ENCODE peak calls at places on chromosomes 3 and 15, in six cellular contexts. Z, D, L, B, Y and Q are unnamed samples.

GRCh38 chr15:35627696-35628095 is 81.7 kb upstream of the DPH6 start:
- DNase-seq in Y (no peak), D (no peak), B (no peak), L (no peak), Z (no peak), Q (no peak)

GRCh38 chr3:151347432-151347831 is 18.1 kb upstream of the P2RY13 start:
- DNase-seq in Y (no peak), D (no peak), B (no peak), L (no peak), Z (no peak), Q (no peak)

GRCh38 chr15:42826251-42826890 is 89.4 kb upstream of the CDAN1 start:
- DNase-seq in D (no peak), L (no peak), Z (no peak), Y (no peak), B (no peak), Q (no peak)

GRCh38 chr15:90189781-90190467 is 11.2 kb upstream of the SEMA4B start:
- DNase-seq in Z (no peak), Y (no peak), D (no peak), L (no peak), B (no peak), Q (no peak)

GRCh38 chr3:136473716-136474326 is 223.7 kb downstream of the PCCB start:
- DNase-seq in D (peak), B (peak), Y (peak), Z (no peak), L (peak), Q (no peak)

GRCh38 chr15:65286069-65286703 is 497 bp downstream of the PARP16 start:
- DNase-seq in L (no peak), Z (no peak), Y (no peak), D (no peak), B (no peak), Q (no peak)

GRCh38 chr3:8416965-8417364 is 84.7 kb upstream of the LMCD1 start:
- DNase-seq in B (peak), Z (no peak), Y (peak), D (peak), L (peak), Q (no peak)

GRCh38 chr15:100338971-100339444 is 2.8 kb downstream of the ADAMTS17 start:
- DNase-seq in B (peak), Y (peak), Z (no peak), L (peak), D (peak), Q (peak)

GRCh38 chr15:75349851-75350588 is 3.2 kb downstream of the NEIL1 start:
- DNase-seq in B (no peak), Z (no peak), D (no peak), Y (no peak), L (no peak), Q (no peak)

GRCh38 chr15:38577405-38577987 is 12.9 kb upstream of the RASGRP1 start:
- DNase-seq in B (no peak), D (no peak), L (no peak), Z (no peak), Y (no peak), Q (no peak)

GRCh38 chr3:183692436-183692835 is 5.2 kb upstream of the YEATS2 start:
- DNase-seq in D (no peak), Y (no peak), Z (no peak), L (no peak), B (no peak), Q (no peak)

GRCh38 chr3:102979682-102980378 is 545.0 kb downstream of the ZPLD1 start:
- DNase-seq in D (peak), Z (peak), B (peak), Y (peak), L (peak), Q (no peak)

GRCh38 chr3:189638276-189639031 is 7.3 kb downstream of the TP63 start:
- DNase-seq in Y (no peak), D (no peak), Z (no peak), B (no peak), L (no peak), Q (no peak)

GRCh38 chr15:59622289-59622688 is 10.7 kb downstream of the GCNT3 start:
- DNase-seq in L (peak), Z (no peak), B (peak), Y (peak), D (peak), Q (no peak)

GRCh38 chr3:182438398-182438797 is 354.9 kb upstream of the ATP11B start:
- DNase-seq in Y (no peak), L (no peak), B (no peak), D (no peak), Z (no peak), Q (no peak)

GRCh38 chr3:198062068-198062465 is 102.0 kb downstream of the LMLN start:
- DNase-seq in B (no peak), Y (peak), Z (no peak), L (no peak), D (no peak), Q (no peak)

GRCh38 chr3:172057624-172058023 is 18.2 kb downstream of the FNDC3B start:
- DNase-seq in Y (no peak), D (no peak), Z (no peak), B (no peak), L (no peak), Q (no peak)

GRCh38 chr15:98842973-98843285 is 164.7 kb downstream of the PGPEP1L start:
- DNase-seq in B (no peak), L (no peak), Z (no peak), D (no peak), Y (no peak), Q (no peak)

GRCh38 chr3:188881954-188882641 is 289.7 kb upstream of the TPRG1 start:
- DNase-seq in Z (no peak), L (peak), Y (peak), B (peak), D (peak), Q (no peak)

GRCh38 chr15:100849021-100849831 is 30.4 kb upstream of the ALDH1A3 start:
- DNase-seq in L (peak), Z (peak), B (peak), Y (peak), D (peak), Q (no peak)

GRCh38 chr3:55175423-55175822 is 247.6 kb upstream of the LRTM1 start:
- DNase-seq in L (no peak), Y (no peak), B (no peak), Z (no peak), D (no peak), Q (no peak)

GRCh38 chr3:50302095-50303037 is 1.0 kb downstream of the HYAL1 start:
- DNase-seq in D (no peak), B (no peak), L (no peak), Z (no peak), Y (no peak), Q (no peak)
- H3K4me3 ChIP-seq in D (no peak), B (no peak), L (no peak), Z (peak), Y (no peak), Q (peak)

DNA sequence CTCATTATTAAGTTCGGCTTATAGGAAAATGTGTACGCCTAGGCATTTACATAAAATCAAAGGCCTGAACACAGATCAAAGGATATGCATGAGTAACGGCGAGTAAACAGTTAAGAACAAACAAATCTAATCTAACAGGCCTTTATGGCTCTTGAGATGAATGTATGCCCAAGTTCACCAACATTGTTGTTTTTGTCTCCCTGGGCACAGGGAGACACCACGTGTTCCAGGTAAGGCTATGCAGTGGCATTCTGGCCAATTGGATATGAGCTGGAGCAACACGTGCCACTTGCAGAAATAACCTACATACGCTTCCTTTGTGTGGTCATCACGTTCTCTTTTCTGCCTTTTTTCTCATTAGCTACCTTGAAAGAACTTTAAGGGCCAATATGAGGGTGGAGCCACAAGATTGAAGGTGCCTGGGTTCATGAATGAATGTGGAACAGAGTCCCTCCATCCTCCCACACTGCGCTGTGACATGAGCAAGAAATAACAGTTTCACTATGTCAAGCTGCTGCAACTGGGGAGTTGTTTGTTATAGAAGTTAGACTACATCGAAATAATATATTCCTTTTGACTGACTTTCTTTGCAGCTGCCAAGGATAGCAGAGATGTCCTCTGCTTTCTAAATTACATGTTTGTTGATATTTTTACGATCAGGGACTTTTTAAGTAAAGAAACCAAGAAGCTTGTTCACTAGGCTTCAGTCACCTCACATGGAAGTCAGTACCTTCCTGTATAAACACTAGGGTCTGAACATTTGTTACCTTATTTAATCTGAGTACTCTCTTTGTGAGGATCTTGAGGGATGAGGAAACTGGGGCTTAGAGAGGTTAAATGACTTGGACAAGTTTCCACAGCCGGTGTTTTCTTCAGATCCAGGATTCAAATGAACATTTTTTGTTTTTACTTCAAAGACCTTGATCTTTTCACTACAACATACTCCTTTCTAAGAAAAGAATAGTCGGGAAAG is 427.5 kb upstream of the TBL1XR1 start:
- DNase-seq in Y (no peak), B (no peak), D (no peak), L (no peak), Z (no peak), Q (no peak)
- H3K4me3 ChIP-seq in Y (no peak), B (no peak), D (no peak), L (no peak), Z (no peak), Q (no peak)

GRCh38 chr3:11698326-11699082 is 54.8 kb upstream of the VGLL4 start:
- DNase-seq in L (no peak), Y (peak), B (peak), Z (no peak), D (no peak), Q (no peak)
- H3K4me3 ChIP-seq in L (no peak), Y (no peak), B (no peak), Z (no peak), D (no peak), Q (no peak)

DNA sequence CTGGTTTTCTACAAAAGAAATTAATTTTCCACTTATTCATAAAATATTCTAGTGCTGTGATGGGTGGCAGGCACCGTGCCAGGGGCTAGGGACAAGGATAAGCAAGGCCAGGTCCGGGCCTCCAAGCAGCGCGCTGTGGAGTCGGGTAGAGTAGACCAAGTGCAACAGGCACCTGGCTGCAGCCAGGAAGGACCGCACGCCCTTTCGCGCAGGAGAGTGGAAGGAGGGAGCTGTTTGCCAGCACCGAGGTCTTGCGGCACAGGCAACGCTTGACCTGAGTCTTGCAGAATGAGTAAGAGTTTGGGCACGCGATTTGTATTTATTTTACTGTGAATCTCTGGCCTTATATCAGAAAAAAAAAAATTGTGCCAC is at the start of gene CASR:
- DNase-seq in Z (no peak), D (no peak), L (no peak), B (no peak), Y (peak), Q (no peak)
- H3K4me3 ChIP-seq in Z (no peak), D (no peak), L (no peak), B (no peak), Y (no peak), Q (peak)

GRCh38 chr3:114685053-114685630 is 391.3 kb downstream of the TIGIT start:
- DNase-seq in B (no peak), Z (no peak), Y (peak), L (no peak), D (no peak), Q (no peak)

GRCh38 chr3:114675104-114675503 is 381.3 kb downstream of the TIGIT start:
- DNase-seq in B (peak), Z (no peak), D (no peak), Y (peak), L (peak), Q (no peak)

DNA sequence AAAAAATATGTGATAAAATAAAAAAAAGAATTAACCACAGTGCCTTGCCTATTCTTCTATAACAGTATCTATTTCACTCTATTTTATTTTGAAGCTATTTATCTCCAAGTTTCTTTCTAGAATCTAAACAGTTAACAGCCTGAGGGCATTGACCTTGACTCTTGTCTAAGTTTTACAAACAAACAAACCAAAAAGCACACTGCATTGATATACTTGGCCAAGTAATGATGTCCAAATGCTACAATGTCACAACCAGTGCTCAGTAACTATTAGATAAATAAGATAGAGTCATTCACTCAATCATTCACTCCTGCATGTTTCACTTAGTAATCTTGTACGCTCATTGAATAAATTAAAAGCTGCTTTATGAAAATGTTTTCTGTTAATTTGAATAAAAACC is 386.5 kb downstream of the TIGIT start:
- DNase-seq in Z (no peak), B (no peak), D (no peak), Y (no peak), L (no peak), Q (no peak)
- H3K4me3 ChIP-seq in Z (no peak), B (no peak), D (no peak), Y (no peak), L (no peak), Q (no peak)

DNA sequence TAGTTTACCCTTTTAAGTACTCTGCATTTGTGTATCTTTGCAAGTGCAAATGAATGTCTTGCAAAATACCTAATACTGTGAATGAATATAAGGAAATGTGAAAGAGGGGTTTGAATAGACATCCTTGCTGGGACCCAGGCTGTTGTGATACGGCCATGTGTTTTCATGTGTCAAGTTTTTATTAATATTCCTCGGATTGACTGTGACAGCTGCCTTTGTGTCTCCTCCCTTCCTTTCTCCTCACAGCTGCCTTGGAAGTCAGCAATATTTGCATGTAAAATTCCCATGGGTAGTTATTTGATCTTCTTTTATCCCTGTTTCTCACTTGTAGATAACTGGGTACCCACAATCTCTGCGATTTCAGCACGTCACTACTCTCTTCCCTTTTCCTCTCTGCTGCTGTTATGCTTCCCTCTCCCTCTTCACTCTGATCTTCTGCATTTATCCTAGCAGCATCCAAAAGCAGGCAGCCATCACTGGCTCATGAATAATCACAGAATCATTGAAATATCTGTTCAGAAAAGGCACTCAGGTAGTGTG is 9.4 kb downstream of the GPR156 start:
- DNase-seq in B (no peak), D (no peak), Y (no peak), L (no peak), Z (no peak), Q (no peak)
- H3K4me3 ChIP-seq in B (no peak), D (no peak), Y (no peak), L (no peak), Z (no peak), Q (no peak)

GRCh38 chr3:169147246-169148008 is 516.1 kb downstream of the MECOM start:
- DNase-seq in Z (no peak), D (peak), B (peak), Y (peak), L (peak), Q (no peak)
- H3K4me3 ChIP-seq in Z (peak), D (peak), B (peak), Y (peak), L (peak), Q (peak)

GRCh38 chr3:3129579-3129978 is 2.8 kb downstream of the TRNT1 start:
- DNase-seq in Y (no peak), B (no peak), D (no peak), Z (no peak), L (no peak), Q (no peak)
- H3K4me3 ChIP-seq in Y (no peak), B (no peak), D (no peak), Z (no peak), L (no peak), Q (no peak)